ENCODE peak calls at places on chromosome 12, in six cellular contexts. J, R, Q, Y, W and Z are unnamed samples. For H3K36me3, the result is how much of the 10 kb centered on the place peaks cover.

GRCh38 chr12:51777457-51777856 is 71.1 kb downstream of the FIGNL2 start:
- DNase-seq in Y (no peak), R (no peak), W (no peak), J (no peak), Q (no peak), Z (no peak)

GRCh38 chr12:30110970-30111586 is 327.3 kb upstream of the TMTC1 start:
- DNase-seq in R (no peak), W (no peak), J (no peak), Y (no peak), Q (no peak), Z (no peak)

GRCh38 chr12:120690083-120690450 is 3.1 kb downstream of the MLEC start:
- DNase-seq in W (no peak), Q (no peak), R (no peak), Y (no peak), J (no peak), Z (no peak)

GRCh38 chr12:34401659-34402227 is 379.4 kb downstream of the ALG10 start:
- DNase-seq in Y (peak), J (peak), R (no peak), Q (peak), W (no peak), Z (peak)

GRCh38 chr12:106140223-106140986 is 1.7 kb upstream of the NUAK1 start:
- DNase-seq in Q (no peak), Y (peak), W (no peak), J (no peak), R (no peak), Z (peak)

GRCh38 chr12:120775862-120776552 is 50.4 kb downstream of the ACADS start:
- DNase-seq in R (no peak), Q (no peak), J (no peak), Y (no peak), W (no peak), Z (no peak)

GRCh38 chr12:9721394-9722092 is 11.4 kb downstream of the CLECL1 start:
- DNase-seq in Y (no peak), W (no peak), R (no peak), Q (no peak), J (no peak), Z (no peak)

GRCh38 chr12:113470871-113471618 is 626 bp downstream of the LHX5 start:
- DNase-seq in W (no peak), Q (no peak), R (no peak), J (no peak), Y (no peak), Z (no peak)

GRCh38 chr12:16012086-16012485 is 101.0 kb downstream of the DERA start:
- DNase-seq in R (no peak), J (peak), W (no peak), Y (peak), Q (peak), Z (peak)

GRCh38 chr12:9751204-9752144 is 9.2 kb downstream of the CD69 start:
- DNase-seq in J (no peak), Y (no peak), R (peak), Q (no peak), W (no peak), Z (no peak)

GRCh38 chr12:123231931-123232330 is 1.0 kb downstream of the MPHOSPH9 start:
- DNase-seq in R (no peak), Y (no peak), W (no peak), Q (no peak), J (no peak), Z (peak)

GRCh38 chr12:118336123-118336522 is 36.6 kb downstream of the TAOK3 start:
- DNase-seq in W (no peak), J (no peak), R (no peak), Y (no peak), Q (no peak), Z (no peak)

GRCh38 chr12:113048716-113049127 is 7.8 kb upstream of the DTX1 start:
- DNase-seq in J (no peak), Y (peak), R (peak), Q (peak), W (no peak), Z (no peak)

GRCh38 chr12:29762637-29763300 is 21.0 kb downstream of the TMTC1 start:
- DNase-seq in R (no peak), Q (no peak), Y (peak), J (peak), W (no peak), Z (peak)

GRCh38 chr12:31585271-31585670 is 5.7 kb downstream of the DENND5B start:
- DNase-seq in W (no peak), R (no peak), Q (no peak), Y (no peak), J (no peak), Z (no peak)

GRCh38 chr12:68831272-68831671 is 23.3 kb downstream of the MDM2 start:
- DNase-seq in Y (no peak), W (no peak), R (no peak), Q (no peak), J (no peak), Z (no peak)

GRCh38 chr12:67650127-67650495 is 1.6 kb downstream of the DYRK2 start:
- DNase-seq in J (no peak), Q (no peak), W (no peak), R (no peak), Y (peak), Z (peak)

GRCh38 chr12:92608418-92609091 is 94.2 kb upstream of the PLEKHG7 start:
- DNase-seq in R (peak), W (no peak), Q (no peak), J (no peak), Y (no peak), Z (no peak)

GRCh38 chr12:11747969-11748368 is 98.5 kb downstream of the ETV6 start:
- DNase-seq in Y (no peak), J (no peak), W (no peak), Q (no peak), R (no peak), Z (no peak)

GRCh38 chr12:11745112-11745511 is 95.6 kb downstream of the ETV6 start:
- DNase-seq in J (no peak), Q (no peak), W (no peak), R (no peak), Y (no peak), Z (no peak)

GRCh38 chr12:11743748-11744147 is 94.3 kb downstream of the ETV6 start:
- DNase-seq in J (no peak), Y (no peak), W (no peak), R (no peak), Q (no peak), Z (no peak)

GRCh38 chr12:11746940-11747716 is 97.7 kb downstream of the ETV6 start:
- DNase-seq in Y (no peak), R (no peak), Q (no peak), J (no peak), W (no peak), Z (no peak)

GRCh38 chr12:11746024-11746771 is 96.7 kb downstream of the ETV6 start:
- DNase-seq in R (no peak), W (no peak), Q (no peak), Y (no peak), J (no peak), Z (no peak)
- TF ChIP-seq POLR2A in R (no peak), W (no peak), Q (no peak), Y (no peak), J (no peak), Z (no peak)

DNA sequence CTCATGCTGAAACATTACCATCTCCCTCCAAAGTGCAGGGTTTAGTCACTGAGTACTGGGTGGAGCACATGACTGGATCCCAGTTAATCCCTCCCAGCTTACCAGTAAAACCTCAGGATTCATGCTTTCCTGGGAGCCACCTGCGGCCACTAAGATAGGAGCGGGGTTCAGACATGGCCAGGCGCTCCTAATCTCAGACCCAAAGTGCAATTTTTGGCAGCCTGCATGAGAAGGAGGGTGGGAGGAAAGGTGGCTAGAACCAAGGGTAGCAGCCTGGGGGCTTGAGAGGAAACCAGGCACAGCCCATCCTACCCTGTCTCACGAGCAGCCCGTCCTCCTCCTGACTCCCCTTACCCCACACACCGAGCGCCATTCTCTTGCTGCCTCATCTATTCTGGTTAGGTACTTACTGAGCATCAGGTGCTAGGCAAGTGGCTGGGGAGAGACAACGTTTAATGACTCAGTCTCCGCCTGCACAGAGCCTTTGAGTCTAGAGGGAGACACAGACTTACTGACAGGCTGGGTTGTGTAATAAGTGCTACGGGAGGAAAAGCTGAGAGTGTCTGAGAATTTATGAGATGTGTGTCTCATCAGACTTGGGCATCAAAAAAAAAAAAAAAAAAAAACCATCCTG is 9.9 kb downstream of the GPRC5A start:
- DNase-seq in W (no peak), J (peak), R (no peak), Y (no peak), Q (peak), Z (no peak)
- H3K4me3 ChIP-seq in W (no peak), J (no peak), R (peak), Y (no peak), Q (no peak), Z (no peak)

DNA sequence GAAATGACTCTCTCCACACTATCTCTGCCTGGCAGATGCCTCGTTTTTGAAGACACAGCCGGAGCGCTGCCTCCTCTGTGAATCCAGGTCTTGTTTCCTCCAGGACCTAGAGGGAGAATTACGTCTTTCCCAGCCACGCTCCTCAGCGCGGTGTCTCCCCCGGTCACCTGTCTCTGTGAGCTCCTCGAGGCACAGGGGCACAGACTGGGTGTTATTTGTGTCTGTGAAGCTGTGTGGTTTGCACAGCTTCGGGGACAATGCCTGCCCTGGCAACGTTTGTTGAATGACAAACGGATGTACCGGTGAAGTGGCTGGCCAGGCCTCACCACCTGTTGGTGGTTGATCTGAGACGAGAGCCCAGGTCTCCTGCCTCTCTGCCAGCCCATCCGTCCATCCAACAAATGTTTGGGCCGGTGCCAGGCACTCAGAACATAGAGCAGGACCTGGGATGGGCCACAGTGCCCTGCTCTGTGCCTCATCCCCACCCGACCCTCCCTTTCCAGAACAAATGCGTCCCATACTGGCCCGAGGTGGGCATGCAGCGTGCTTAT is 6.1 kb downstream of the PTPN6 start:
- DNase-seq in J (peak), R (no peak), Q (no peak), W (no peak), Y (no peak), Z (no peak)
- H3K36me3 ChIP-seq in J (under half), R (under half), Q (under half), W (under half), Y (half or more), Z (under half)

DNA sequence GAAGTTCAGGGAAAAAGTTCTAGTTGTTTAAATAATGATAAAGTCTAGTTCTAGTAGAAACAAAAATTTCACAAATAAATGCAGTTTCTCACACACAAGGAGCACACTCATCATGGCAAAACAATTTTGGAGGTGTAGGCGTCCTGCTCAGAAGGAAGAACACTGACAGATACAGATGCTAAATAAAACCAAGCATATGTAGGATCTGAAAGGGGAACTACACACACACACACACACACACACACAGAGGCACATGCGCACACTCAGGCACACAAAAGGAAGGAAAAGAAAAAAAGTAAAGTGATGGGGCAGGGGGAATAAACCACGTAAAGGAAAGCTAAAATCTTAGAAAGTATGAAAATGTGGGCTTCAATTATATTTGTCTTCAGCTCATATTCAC is 117.7 kb downstream of the SOX5 start:
- DNase-seq in R (no peak), Q (no peak), J (no peak), Y (no peak), W (no peak), Z (no peak)
- TF ChIP-seq POLR2A in R (no peak), Q (no peak), J (no peak), Y (no peak), W (no peak), Z (no peak)

GRCh38 chr12:11067514-11067913 is 5.4 kb upstream of the TAS2R46 start:
- DNase-seq in Q (peak), Y (peak), R (no peak), W (no peak), J (peak), Z (peak)

GRCh38 chr12:11069854-11070253 is 7.8 kb upstream of the TAS2R46 start:
- DNase-seq in Y (no peak), Q (no peak), R (no peak), J (no peak), W (no peak), Z (no peak)

GRCh38 chr12:11071414-11071813 is 9.3 kb upstream of the TAS2R46 start:
- DNase-seq in W (no peak), J (no peak), Y (no peak), R (no peak), Q (no peak), Z (no peak)

GRCh38 chr12:11075642-11076041 is 13.5 kb upstream of the TAS2R46 start:
- DNase-seq in J (no peak), R (no peak), W (no peak), Q (no peak), Y (no peak), Z (no peak)

DNA sequence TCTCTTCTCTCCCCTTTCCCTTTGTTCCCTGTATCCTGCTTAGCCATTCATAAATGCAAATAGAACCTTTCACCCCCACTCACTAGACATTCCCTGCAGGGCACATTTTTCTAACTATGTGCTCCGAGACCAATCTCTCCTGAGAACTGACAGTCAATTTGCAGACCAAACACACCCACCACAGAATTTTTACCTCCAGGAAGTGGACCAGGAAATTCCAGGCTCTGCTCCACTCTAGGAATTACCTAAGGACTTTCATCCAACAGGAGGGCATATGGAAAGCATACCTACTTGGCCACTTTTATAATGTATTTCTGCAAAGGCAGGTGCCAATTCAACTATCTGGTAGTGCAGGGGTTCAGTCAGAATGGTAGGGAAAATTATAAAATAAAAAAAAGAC is 8.9 kb upstream of the TAS2R46 start:
- DNase-seq in R (no peak), Y (no peak), W (no peak), J (no peak), Q (no peak), Z (no peak)
- H3K4me3 ChIP-seq in R (no peak), Y (no peak), W (no peak), J (no peak), Q (no peak), Z (no peak)

GRCh38 chr12:47264951-47265350 is 185.2 kb upstream of the AMIGO2 start:
- DNase-seq in J (no peak), W (no peak), Y (no peak), Q (no peak), R (no peak), Z (no peak)
- H3K36me3 ChIP-seq in J (under half), W (under half), Y (under half), Q (under half), R (under half), Z (under half)

DNA sequence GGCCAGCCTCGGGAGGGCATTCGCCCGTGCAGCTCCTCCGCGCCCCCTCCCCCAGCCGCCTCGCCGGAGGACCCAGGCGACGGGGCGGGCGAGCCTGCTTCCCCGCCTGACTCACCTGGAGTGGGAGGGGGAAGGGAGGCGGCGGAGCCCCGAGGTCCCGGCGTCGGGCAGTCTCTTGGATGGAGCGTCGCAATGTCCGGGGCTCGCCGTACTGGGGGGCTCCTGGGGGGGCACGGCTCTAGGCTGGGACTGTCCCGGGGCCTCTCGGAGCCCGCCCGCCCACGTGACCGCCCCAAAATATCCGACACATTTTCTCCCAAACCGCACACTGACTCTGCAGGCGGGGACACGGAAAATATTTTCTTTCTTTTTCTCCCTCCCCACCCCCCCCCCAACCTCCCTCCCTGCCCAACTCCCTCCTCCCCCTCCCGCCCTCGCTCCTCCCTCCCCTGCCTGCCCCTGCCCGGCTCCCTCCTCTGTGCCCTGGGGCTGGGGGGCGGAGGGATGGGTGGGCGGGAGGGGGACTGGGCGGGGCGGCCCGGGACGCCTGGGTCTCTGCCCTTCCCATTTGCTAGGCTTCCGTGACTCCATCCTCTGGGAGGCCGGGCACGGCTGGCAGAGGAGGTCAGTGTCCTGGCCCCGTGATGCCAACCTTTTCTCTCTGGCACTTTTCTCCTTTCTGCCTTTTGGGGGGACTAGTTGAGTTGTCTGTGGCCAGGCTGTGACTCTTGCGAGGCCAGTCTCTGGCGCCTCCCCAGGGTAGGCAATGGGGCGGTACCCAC is at the start of gene RARG:
- DNase-seq in Y (peak), Q (peak), W (no peak), R (no peak), J (peak), Z (no peak)
- TF ChIP-seq POLR2A in Y (no peak), Q (peak), W (no peak), R (no peak), J (no peak), Z (no peak)

GRCh38 chr12:48968004-48968403 is 3.5 kb downstream of the WNT10B start:
- DNase-seq in R (no peak), J (no peak), W (no peak), Y (no peak), Q (no peak), Z (no peak)

GRCh38 chr12:48969847-48970701 is 1.5 kb downstream of the WNT10B start:
- DNase-seq in Q (no peak), J (no peak), Y (no peak), W (no peak), R (no peak), Z (no peak)

GRCh38 chr12:48970702-48971334 is 717 bp downstream of the WNT10B start:
- DNase-seq in J (no peak), W (no peak), R (no peak), Y (no peak), Q (no peak), Z (no peak)

GRCh38 chr12:48968467-48968866 is 3.1 kb downstream of the WNT10B start:
- DNase-seq in J (no peak), Y (no peak), R (no peak), Q (no peak), W (no peak), Z (no peak)

GRCh38 chr12:48969160-48969771 is 2.3 kb downstream of the WNT10B start:
- DNase-seq in W (no peak), Y (no peak), Q (no peak), R (no peak), J (no peak), Z (no peak)
- H3K4me3 ChIP-seq in W (no peak), Y (no peak), Q (no peak), R (no peak), J (no peak), Z (no peak)